ENCODE peak calls at places on chromosomes 16 and 17, in seven cellular contexts. I is GM12891, Q is K562, V is HepG2, F is SK-N-SH, P is GM12878, D is H1. U is an unnamed sample.

GRCh38 chr17:39903158-39903884 is 15.1 kb downstream of the GSDMB start:
- DNase-seq in I (no peak), Q (peak), V (no peak), F (no peak), P (no peak), D (no peak), U (no peak)

GRCh38 chr16:50301626-50302471 is 35.5 kb downstream of the ADCY7 start:
- DNase-seq in I (no peak), Q (no peak), V (no peak), F (peak), P (no peak), D (no peak), U (peak)

GRCh38 chr16:86806838-86807351 is 228.5 kb downstream of the FOXL1 start:
- DNase-seq in I (no peak), Q (no peak), V (no peak), F (no peak), P (no peak), D (no peak), U (no peak)

GRCh38 chr16:685967-686366 is 1.8 kb upstream of the JMJD8 start:
- DNase-seq in I (no peak), Q (no peak), V (peak), F (peak), P (no peak), D (no peak), U (no peak)

GRCh38 chr17:56756536-56756935 is 77.2 kb downstream of the C17orf67 start:
- DNase-seq in I (no peak), Q (no peak), V (peak), F (no peak), P (no peak), D (no peak), U (no peak)

GRCh38 chr16:69618307-69618706 is 52.5 kb downstream of the NFAT5 start:
- DNase-seq in I (no peak), Q (no peak), V (no peak), F (no peak), P (no peak), D (no peak), U (no peak)

GRCh38 chr17:18949566-18949965 is 2.4 kb upstream of the SLC5A10 start:
- DNase-seq in I (no peak), Q (no peak), V (no peak), F (no peak), P (no peak), D (no peak), U (no peak)

GRCh38 chr17:69820881-69821473 is 254.0 kb upstream of the KCNJ16 start:
- DNase-seq in I (no peak), Q (no peak), V (no peak), F (no peak), P (no peak), D (no peak), U (no peak)

GRCh38 chr17:60678118-60678444 is 430 bp downstream of the BCAS3 start:
- DNase-seq in I (no peak), Q (no peak), V (no peak), F (no peak), P (no peak), D (no peak), U (peak)

GRCh38 chr17:76793775-76794174 is 55.9 kb downstream of the MFSD11 start:
- DNase-seq in I (no peak), Q (peak), V (peak), F (peak), P (no peak), D (no peak), U (no peak)

GRCh38 chr17:34981538-34982241 is 1.4 kb downstream of the LIG3 start:
- DNase-seq in I (no peak), Q (peak), V (no peak), F (peak), P (no peak), D (no peak), U (no peak)
- TF ChIP-seq POLR2AphosphoS5 in I (no peak), Q (peak), V (no peak), F (no peak), P (no peak), D (no peak), U (no peak)

GRCh38 chr16:80121522-80121909 is 419.3 kb upstream of the DYNLRB2 start:
- DNase-seq in I (no peak), Q (no peak), V (no peak), F (no peak), P (no peak), D (no peak), U (no peak)

GRCh38 chr16:80120899-80121521 is 419.8 kb upstream of the DYNLRB2 start:
- DNase-seq in I (no peak), Q (no peak), V (no peak), F (peak), P (no peak), D (no peak), U (no peak)

GRCh38 chr16:80123189-80123588 is 417.6 kb upstream of the DYNLRB2 start:
- DNase-seq in I (no peak), Q (no peak), V (no peak), F (no peak), P (no peak), D (no peak), U (no peak)

GRCh38 chr16:80125677-80126076 is 415.1 kb upstream of the DYNLRB2 start:
- DNase-seq in I (no peak), Q (no peak), V (no peak), F (no peak), P (no peak), D (no peak), U (no peak)

GRCh38 chr16:80122155-80122554 is 418.6 kb upstream of the DYNLRB2 start:
- DNase-seq in I (no peak), Q (no peak), V (no peak), F (peak), P (no peak), D (no peak), U (no peak)
- TF ChIP-seq TAF1 in I (no peak), Q (no peak), V (no peak), F (no peak), P (no peak), D (no peak), U (no peak)

GRCh38 chr17:6589266-6589946 is 33.1 kb upstream of the PITPNM3 start:
- DNase-seq in I (no peak), Q (no peak), V (no peak), F (no peak), P (no peak), D (no peak), U (no peak)

GRCh38 chr17:6591599-6592158 is 35.3 kb upstream of the PITPNM3 start:
- DNase-seq in I (no peak), Q (no peak), V (peak), F (no peak), P (no peak), D (no peak), U (no peak)

GRCh38 chr17:6583411-6583810 is 27.1 kb upstream of the PITPNM3 start:
- DNase-seq in I (no peak), Q (no peak), V (no peak), F (no peak), P (no peak), D (no peak), U (no peak)

GRCh38 chr17:6588165-6588564 is 31.8 kb upstream of the PITPNM3 start:
- DNase-seq in I (no peak), Q (no peak), V (no peak), F (no peak), P (no peak), D (no peak), U (no peak)

DNA sequence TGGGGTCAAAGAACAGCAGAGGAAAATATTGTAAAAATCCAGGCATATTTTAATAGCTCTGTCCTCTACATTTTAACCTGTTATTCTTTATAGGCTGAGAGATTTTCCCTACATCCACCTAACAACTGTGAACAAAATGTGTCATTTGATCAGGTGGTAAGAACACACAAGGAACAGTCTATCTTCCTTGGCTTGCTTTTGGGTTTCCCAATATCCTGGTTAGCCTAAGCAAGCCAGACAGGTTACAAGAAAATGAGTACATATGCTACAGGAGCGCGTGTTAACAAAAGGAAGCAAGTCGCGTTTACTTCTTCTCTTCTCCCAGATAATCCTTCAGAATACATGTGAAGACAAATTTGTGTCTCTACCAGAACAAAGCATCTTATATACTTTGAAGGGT is 31.0 kb upstream of the PITPNM3 start:
- DNase-seq in I (no peak), Q (no peak), V (no peak), F (no peak), P (no peak), D (no peak), U (no peak)
- TF ChIP-seq POLR2AphosphoS5 in I (no peak), Q (no peak), V (no peak), F (no peak), P (no peak), D (no peak), U (no peak)

GRCh38 chr17:82851381-82851780 is 11.6 kb upstream of the ZNF750 start:
- DNase-seq in I (no peak), Q (no peak), V (no peak), F (no peak), P (no peak), D (no peak), U (no peak)

GRCh38 chr17:82846061-82846691 is 6.4 kb upstream of the ZNF750 start:
- DNase-seq in I (no peak), Q (no peak), V (no peak), F (no peak), P (no peak), D (no peak), U (no peak)

GRCh38 chr17:82845163-82845807 is 5.5 kb upstream of the ZNF750 start:
- DNase-seq in I (no peak), Q (no peak), V (no peak), F (no peak), P (no peak), D (no peak), U (no peak)

GRCh38 chr17:82849076-82849945 is 9.5 kb upstream of the ZNF750 start:
- DNase-seq in I (no peak), Q (no peak), V (no peak), F (no peak), P (no peak), D (no peak), U (no peak)

GRCh38 chr17:82848022-82848592 is 8.3 kb upstream of the ZNF750 start:
- DNase-seq in I (no peak), Q (no peak), V (peak), F (no peak), P (no peak), D (no peak), U (no peak)
- TF ChIP-seq TAF1 in I (no peak), Q (no peak), V (no peak), F (no peak), P (no peak), D (no peak), U (no peak)

GRCh38 chr16:27109666-27110523 is 43.2 kb downstream of the C16orf82 start:
- DNase-seq in I (peak), Q (peak), V (peak), F (peak), P (no peak), D (peak), U (peak)

GRCh38 chr16:27108051-27108770 is 41.5 kb downstream of the C16orf82 start:
- DNase-seq in I (no peak), Q (no peak), V (no peak), F (no peak), P (no peak), D (no peak), U (no peak)

GRCh38 chr16:27107185-27107592 is 40.5 kb downstream of the C16orf82 start:
- DNase-seq in I (no peak), Q (peak), V (no peak), F (no peak), P (no peak), D (no peak), U (no peak)

GRCh38 chr16:27110524-27110896 is 43.8 kb downstream of the C16orf82 start:
- DNase-seq in I (no peak), Q (no peak), V (no peak), F (peak), P (no peak), D (no peak), U (no peak)

DNA sequence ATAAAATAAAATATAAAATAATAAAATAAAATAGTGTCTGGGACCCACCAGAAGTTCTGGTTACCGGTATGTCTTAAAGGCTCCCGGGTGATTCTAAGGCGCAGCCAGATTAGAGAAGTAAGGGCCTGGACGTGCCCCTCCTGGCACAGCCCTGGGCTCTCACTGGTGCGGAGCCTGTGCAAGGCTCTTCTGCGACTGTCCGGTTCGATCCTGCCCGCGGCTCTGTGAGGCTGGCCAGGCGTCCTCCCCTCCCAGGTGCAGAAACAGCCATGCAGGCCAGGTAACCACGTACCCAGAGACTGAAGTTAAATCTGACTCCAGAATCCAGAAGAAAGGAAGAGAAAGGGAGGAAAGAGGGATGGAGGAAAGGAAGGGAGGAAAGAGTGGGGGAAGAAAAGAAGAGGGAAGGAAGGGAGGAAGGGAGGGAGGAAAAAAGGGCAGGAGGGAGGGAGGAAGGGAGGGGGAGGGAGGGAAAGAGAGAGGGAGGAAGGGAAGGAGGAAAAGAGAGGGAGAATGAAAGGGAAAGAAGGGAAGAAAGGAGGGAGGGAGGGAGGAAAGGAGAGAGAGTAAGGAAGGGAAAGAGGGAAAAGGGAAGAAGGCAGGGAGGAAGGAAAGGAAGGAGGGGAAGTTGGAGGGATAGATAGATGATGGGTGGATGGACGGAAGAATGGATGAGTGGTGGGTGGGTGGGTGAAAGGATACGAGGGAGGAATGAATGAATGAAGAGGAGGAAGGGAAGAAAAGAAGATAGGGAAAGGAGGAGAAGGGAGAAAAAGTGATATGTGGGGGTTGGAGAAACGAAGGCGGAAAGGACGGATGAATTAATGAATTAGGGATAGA is 42.3 kb downstream of the C16orf82 start:
- DNase-seq in I (no peak), Q (no peak), V (no peak), F (no peak), P (no peak), D (no peak), U (no peak)
- TF ChIP-seq POLR2AphosphoS5 in I (no peak), Q (no peak), V (no peak), F (no peak), P (no peak), D (no peak), U (no peak)

GRCh38 chr17:29596811-29597210 is 3.9 kb downstream of the ANKRD13B start:
- DNase-seq in I (no peak), Q (peak), V (no peak), F (no peak), P (no peak), D (no peak), U (no peak)

GRCh38 chr17:29594441-29595090 is 1.6 kb downstream of the ANKRD13B start:
- DNase-seq in I (no peak), Q (no peak), V (no peak), F (no peak), P (no peak), D (no peak), U (no peak)

GRCh38 chr17:29595943-29596774 is 3.2 kb downstream of the ANKRD13B start:
- DNase-seq in I (no peak), Q (no peak), V (no peak), F (no peak), P (no peak), D (no peak), U (no peak)

GRCh38 chr17:29595107-29595942 is 2.4 kb downstream of the ANKRD13B start:
- DNase-seq in I (no peak), Q (no peak), V (no peak), F (no peak), P (no peak), D (no peak), U (no peak)

GRCh38 chr17:29597361-29598172 is 4.6 kb downstream of the ANKRD13B start:
- DNase-seq in I (no peak), Q (no peak), V (no peak), F (no peak), P (no peak), D (no peak), U (no peak)
- TF ChIP-seq TAF1 in I (no peak), Q (no peak), V (no peak), F (no peak), P (no peak), D (no peak), U (no peak)

DNA sequence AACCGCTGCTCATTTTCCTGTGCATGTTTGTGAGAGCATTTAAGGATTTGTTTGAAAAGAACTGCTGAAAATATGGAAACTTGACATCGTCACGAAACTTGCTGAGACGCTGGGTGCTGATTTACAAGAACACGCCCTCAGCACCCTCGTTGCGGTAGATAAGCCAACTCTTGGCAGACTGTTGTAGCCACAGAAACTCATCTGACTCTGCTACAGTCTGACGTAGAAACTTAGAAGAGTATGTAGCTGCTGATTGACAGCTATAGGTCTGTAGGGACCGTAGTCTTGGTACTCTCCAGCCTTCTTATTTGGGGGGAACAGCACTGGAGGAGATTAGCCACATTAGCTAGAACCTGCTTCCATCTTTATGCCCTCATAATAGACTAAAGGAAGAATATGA is 36.1 kb upstream of the MYH2 start:
- DNase-seq in I (no peak), Q (peak), V (no peak), F (no peak), P (no peak), D (no peak), U (no peak)
- TF ChIP-seq POLR2AphosphoS5 in I (no peak), Q (no peak), V (no peak), F (no peak), P (no peak), D (no peak), U (no peak)

DNA sequence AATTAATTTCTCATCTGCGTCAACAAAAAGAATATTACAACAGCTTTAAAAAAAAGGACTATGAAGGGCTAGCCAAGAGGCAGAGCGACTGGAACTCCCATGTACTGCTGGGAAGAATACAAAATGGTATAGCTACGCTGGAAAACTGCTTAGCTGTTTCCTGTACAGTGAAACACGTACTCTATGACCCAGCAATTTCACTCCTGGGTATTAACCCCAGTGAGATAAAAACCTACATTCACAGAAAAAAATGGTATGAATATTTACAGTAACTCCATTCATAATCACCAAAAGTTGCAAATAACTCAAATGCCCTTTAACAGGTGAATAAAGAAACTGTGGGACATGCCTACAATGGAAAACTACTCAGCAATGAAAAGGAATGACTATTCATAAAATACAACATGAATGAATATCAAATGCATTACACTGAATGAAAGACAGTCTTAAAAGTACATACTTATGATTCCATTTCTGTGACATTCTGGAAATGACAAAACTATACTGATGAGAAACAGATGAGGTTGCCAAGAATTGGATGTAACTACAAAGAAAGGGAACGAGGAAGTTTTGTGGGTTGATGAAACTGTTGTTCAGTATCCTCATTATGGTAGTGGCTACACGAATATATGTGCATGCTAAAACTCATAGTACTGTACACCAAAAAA is 27.6 kb downstream of the CMTM4 start:
- DNase-seq in I (no peak), Q (peak), V (no peak), F (no peak), P (no peak), D (no peak), U (no peak)
- TF ChIP-seq TAF1 in I (no peak), Q (no peak), V (no peak), F (no peak), P (no peak), D (no peak), U (no peak)

GRCh38 chr17:45171338-45172231 is 9.9 kb downstream of the HEXIM2 start:
- DNase-seq in I (no peak), Q (no peak), V (peak), F (no peak), P (no peak), D (no peak), U (no peak)

GRCh38 chr17:45170280-45170975 is 8.8 kb downstream of the HEXIM2 start:
- DNase-seq in I (no peak), Q (no peak), V (no peak), F (no peak), P (no peak), D (no peak), U (no peak)

GRCh38 chr17:45170976-45171337 is 9.3 kb downstream of the HEXIM2 start:
- DNase-seq in I (no peak), Q (no peak), V (no peak), F (peak), P (no peak), D (no peak), U (no peak)

GRCh38 chr17:45172232-45172540 is 10.5 kb downstream of the HEXIM2 start:
- DNase-seq in I (no peak), Q (no peak), V (no peak), F (no peak), P (no peak), D (no peak), U (no peak)

DNA sequence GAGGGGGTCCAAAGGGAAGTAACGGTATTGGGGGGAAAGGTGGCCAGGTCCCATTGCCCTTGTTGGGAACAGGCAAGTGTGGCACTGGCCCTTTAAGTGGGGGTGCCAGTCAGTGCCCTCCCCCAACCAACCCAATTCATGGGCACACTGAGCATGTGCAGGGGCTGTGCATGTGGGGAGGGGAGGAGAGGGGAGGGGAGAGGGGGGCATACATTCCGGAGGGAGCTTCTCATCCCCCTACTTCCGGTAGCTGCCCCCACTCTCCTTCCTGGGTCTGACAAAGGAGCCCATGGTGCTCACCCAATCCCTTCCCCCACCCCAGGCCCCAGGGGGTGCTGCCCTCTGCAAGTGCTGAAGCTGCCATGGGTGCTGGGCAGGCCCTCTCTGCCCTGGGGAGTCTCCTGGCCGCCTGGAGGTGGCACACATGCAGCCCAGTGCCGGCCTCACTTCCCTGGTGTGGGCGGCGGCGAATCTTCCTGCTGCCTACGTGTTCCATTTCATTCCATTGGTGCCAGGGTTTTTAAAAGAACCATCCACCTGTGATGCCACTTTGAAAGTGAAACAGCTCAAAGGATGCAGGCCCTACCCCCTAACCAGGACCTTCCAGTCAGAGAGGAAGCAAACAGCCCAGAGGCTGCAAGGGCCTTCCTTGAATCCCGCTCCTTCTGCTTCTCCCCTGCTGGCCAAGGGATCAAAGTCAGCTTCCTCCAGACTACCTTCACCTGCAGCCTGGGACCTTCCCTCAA is 11.0 kb downstream of the HEXIM2 start:
- DNase-seq in I (no peak), Q (no peak), V (peak), F (peak), P (no peak), D (no peak), U (no peak)
- TF ChIP-seq POLR2AphosphoS5 in I (no peak), Q (no peak), V (peak), F (peak), P (peak), D (no peak), U (peak)

U was measured in GM12892.